ENCODE peak calls at places on chromosomes 4 and X, in four cellular contexts. L, R, H and B are unnamed samples.

GRCh38 chr4:78379991-78380739 is 171.4 kb upstream of the ANXA3 start:
- DNase-seq in L (no peak), H (no peak), R (no peak), B (no peak)

GRCh38 chr4:80486603-80487002 is 151.1 kb downstream of the CFAP299 start:
- DNase-seq in H (no peak), L (no peak), R (no peak), B (no peak)

GRCh38 chr4:154123897-154124296 is 335.0 kb upstream of the SFRP2 start:
- DNase-seq in R (no peak), H (no peak), L (no peak), B (no peak)

GRCh38 chr4:118281611-118282442 is 71.0 kb downstream of the PRSS12 start:
- DNase-seq in R (no peak), L (peak; percentile 18), H (peak; percentile 20), B (no peak)

GRCh38 chr4:123672987-123673386 is 276.4 kb downstream of the SPRY1 start:
- DNase-seq in H (no peak), R (no peak), L (no peak), B (no peak)

GRCh38 chrX:46561931-46562721 is 11.4 kb upstream of the CHST7 start:
- DNase-seq in R (no peak), L (no peak), H (no peak), B (no peak)

GRCh38 chr4:156193116-156193515 is 239.4 kb upstream of the CTSO start:
- DNase-seq in R (no peak), L (no peak), H (no peak), B (peak; percentile 15)

GRCh38 chr4:24473309-24473721 is 111.0 kb downstream of the DHX15 start:
- DNase-seq in L (no peak), H (peak; percentile 25), R (no peak), B (peak; percentile 12)

GRCh38 chr4:73859614-73860088 is 6.6 kb downstream of the PF4V1 start:
- DNase-seq in H (no peak), R (no peak), L (no peak), B (no peak)

GRCh38 chr4:39353478-39354177 is 12.5 kb downstream of the RFC1 start:
- DNase-seq in R (no peak), L (no peak), H (no peak), B (no peak)

GRCh38 chrX:1554469-1555210 is 17.7 kb upstream of the P2RY8 start:
- DNase-seq in H (no peak), L (no peak), R (no peak), B (no peak)

GRCh38 chrX:147958316-147958715 is 22.8 kb upstream of the FMR1NB start:
- DNase-seq in H (no peak), L (no peak), R (no peak), B (no peak)

GRCh38 chrX:21741869-21742701 is 15.8 kb downstream of the SMPX start:
- DNase-seq in R (no peak), L (no peak), H (no peak), B (no peak)

GRCh38 chr4:153792007-153792892 is 3.4 kb upstream of the SFRP2 start:
- DNase-seq in R (peak; percentile 93), H (peak; percentile 30), L (no peak), B (no peak)

GRCh38 chr4:41095192-41095872 is 119.0 kb downstream of the APBB2 start:
- DNase-seq in R (no peak), L (no peak), H (no peak), B (no peak)

GRCh38 chr4:5220028-5220427 is 168.7 kb downstream of the STK32B start:
- DNase-seq in H (no peak), R (no peak), L (no peak), B (no peak)

GRCh38 chr4:96035727-96036126 is 195.8 kb downstream of the PDHA2 start:
- DNase-seq in L (no peak), H (no peak), R (no peak), B (peak; percentile 9)

GRCh38 chr4:140103676-140104075 is 50.3 kb downstream of the MAML3 start:
- DNase-seq in L (no peak), H (no peak), R (no peak), B (no peak)

GRCh38 chr4:41709844-41710481 is 38.6 kb downstream of the PHOX2B start:
- DNase-seq in R (no peak), L (no peak), H (no peak), B (peak; percentile 21)

GRCh38 chr4:48346594-48346993 is 5.3 kb downstream of the SLAIN2 start:
- DNase-seq in H (no peak), L (no peak), R (no peak), B (no peak)

GRCh38 chrX:20363003-20363674 is 96.4 kb upstream of the RPS6KA3 start:
- DNase-seq in H (peak; percentile 13), L (no peak), R (no peak), B (peak; percentile 22)

GRCh38 chr4:83639849-83640493 is 104.1 kb downstream of the GPAT3 start:
- DNase-seq in H (peak; percentile 63), R (peak; percentile 38), L (peak; percentile 71), B (peak; percentile 64)

GRCh38 chr4:94995684-94996394 is 238.1 kb downstream of the BMPR1B start:
- DNase-seq in L (no peak), R (peak; percentile 21), H (no peak), B (peak; percentile 25)

GRCh38 chr4:42676066-42676951 is 19.4 kb upstream of the ATP8A1 start:
- DNase-seq in R (no peak), H (no peak), L (no peak), B (no peak)

GRCh38 chr4:10590896-10591295 is 93.7 kb downstream of the CLNK start:
- DNase-seq in H (no peak), R (no peak), L (no peak), B (no peak)

GRCh38 chrX:74242050-74242449 is 61.9 kb upstream of the ZCCHC13 start:
- DNase-seq in L (peak; percentile 89), R (no peak), H (no peak), B (no peak)

GRCh38 chr4:36676139-36677050 is 395.0 kb downstream of the DTHD1 start:
- DNase-seq in R (no peak), H (no peak), L (no peak), B (no peak)

GRCh38 chr4:52823478-52824092 is 38.5 kb upstream of the RASL11B start:
- DNase-seq in L (no peak), H (no peak), R (no peak), B (no peak)

GRCh38 chr4:52824270-52824602 is 37.9 kb upstream of the RASL11B start:
- DNase-seq in R (no peak), L (no peak), H (no peak), B (no peak)

GRCh38 chr4:52825311-52826090 is 36.6 kb upstream of the RASL11B start:
- DNase-seq in H (no peak), R (no peak), L (peak; percentile 54), B (no peak)

GRCh38 chr4:52824603-52825310 is 37.4 kb upstream of the RASL11B start:
- DNase-seq in H (no peak), R (no peak), L (peak; percentile 67), B (no peak)

GRCh38 chr4:52822583-52823477 is 39.3 kb upstream of the RASL11B start:
- DNase-seq in R (no peak), L (no peak), H (no peak), B (no peak)
- TF ChIP-seq ELF4 in R (no peak), L (no peak), H (no peak), B (no peak)

GRCh38 chrX:153873282-153874090 is 12.5 kb downstream of the L1CAM start:
- DNase-seq in R (no peak), H (no peak), L (no peak), B (no peak)
- TF ChIP-seq SP1 in R (no peak), H (no peak), L (no peak), B (no peak)

DNA sequence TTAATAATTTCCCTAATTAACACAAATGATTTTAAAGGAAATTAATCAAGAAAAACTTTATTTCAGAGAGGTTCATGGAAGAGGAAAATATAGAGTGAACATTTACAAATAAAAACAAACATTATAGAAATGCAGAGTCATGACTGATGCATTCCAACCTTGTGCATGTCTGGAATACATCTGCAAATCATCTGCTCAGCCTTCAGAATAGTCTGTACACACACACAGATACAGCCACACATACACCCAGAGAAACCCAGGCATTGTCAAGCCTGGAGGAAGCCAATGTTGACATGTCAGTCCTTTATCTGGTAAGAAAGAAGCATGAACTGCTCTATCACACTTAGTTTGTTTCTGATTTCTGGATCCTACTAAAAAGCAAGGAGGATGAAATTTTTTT is 61.3 kb upstream of the NFKB1 start:
- DNase-seq in R (no peak), L (peak; percentile 61), H (peak; percentile 13), B (no peak)
- TF ChIP-seq ELF4 in R (no peak), L (no peak), H (no peak), B (no peak)

GRCh38 chr4:87047281-87047798 is 112.5 kb downstream of the AFF1 start:
- DNase-seq in R (no peak), H (no peak), L (no peak), B (no peak)

GRCh38 chr4:87042986-87043820 is 108.4 kb downstream of the AFF1 start:
- DNase-seq in L (no peak), H (no peak), R (no peak), B (no peak)

GRCh38 chr4:87045659-87046058 is 110.8 kb downstream of the AFF1 start:
- DNase-seq in H (no peak), R (no peak), L (no peak), B (no peak)

GRCh38 chr4:87044511-87045369 is 109.9 kb downstream of the AFF1 start:
- DNase-seq in R (no peak), H (peak; percentile 43), L (no peak), B (no peak)

DNA sequence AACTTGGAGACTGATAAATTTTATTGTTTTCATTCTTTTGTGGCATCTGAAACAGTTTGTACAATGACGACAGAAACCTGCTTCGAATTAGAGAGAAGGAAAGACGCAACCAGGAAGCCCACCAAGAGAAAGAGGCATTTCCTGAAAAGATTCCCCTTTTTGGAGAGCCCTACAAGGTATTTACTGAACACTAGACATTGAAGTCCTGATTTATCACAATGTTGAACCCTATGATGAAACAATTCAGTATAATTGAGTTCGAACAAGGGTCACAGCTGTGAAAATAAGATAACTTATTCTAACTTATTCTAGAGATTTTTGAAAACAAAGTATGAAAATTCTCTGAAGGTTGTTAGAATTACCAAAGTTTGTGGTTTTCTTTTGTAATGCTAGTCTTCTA is 111.3 kb downstream of the AFF1 start:
- DNase-seq in H (no peak), L (no peak), R (no peak), B (no peak)
- TF ChIP-seq SP1 in H (no peak), L (no peak), R (no peak), B (no peak)

GRCh38 chrX:134711135-134711941 is 53.1 kb upstream of the PLAC1 start:
- DNase-seq in H (no peak), L (no peak), R (no peak), B (no peak)
- TF ChIP-seq ELF4 in H (no peak), L (no peak), R (no peak), B (no peak)

GRCh38 chrX:129744881-129745321 is 6.1 kb downstream of the XPNPEP2 start:
- DNase-seq in R (no peak), H (no peak), L (no peak), B (no peak)
- TF ChIP-seq SP1 in R (no peak), H (no peak), L (no peak), B (no peak)